ENCODE peak calls at places on chromosomes 5 and 9, in six cellular contexts. One of them, this sample, is unnamed.

GRCh38 chr9:100160021-100160420 is 61.0 kb downstream of the INVS start:
- DNase-seq in Karpas-422: no peak
- DNase-seq in GF-D8: no peak
- DNase-seq in GM06990: no peak
- DNase-seq in NCI-H1092 treated with DMSO at 0.1 percent for 48 hours: no peak
- DNase-seq in activated CD4-positive, alpha-beta T cell treated with anti-CD3 and anti-CD28 coated beads, Interleukin-2, amount 50 U/mL, for 1 hour: no peak
- DNase-seq in this sample: no peak

GRCh38 chr5:53893626-53894025 is 333.2 kb downstream of the NDUFS4 start:
- DNase-seq in Karpas-422: no peak
- DNase-seq in GF-D8: no peak
- DNase-seq in GM06990: no peak
- DNase-seq in activated CD4-positive, alpha-beta T cell treated with anti-CD3 and anti-CD28 coated beads, Interleukin-2, amount 50 U/mL, for 1 hour: no peak
- DNase-seq in NCI-H1092 treated with DMSO at 0.1 percent for 48 hours: no peak
- DNase-seq in this sample: no peak

GRCh38 chr5:128341056-128341455 is 197.0 kb downstream of the FBN2 start:
- DNase-seq in NCI-H1092 treated with DMSO at 0.1 percent for 48 hours: no peak
- DNase-seq in Karpas-422: no peak
- DNase-seq in activated CD4-positive, alpha-beta T cell treated with anti-CD3 and anti-CD28 coated beads, Interleukin-2, amount 50 U/mL, for 1 hour: no peak
- DNase-seq in GF-D8: no peak
- DNase-seq in GM06990: no peak
- DNase-seq in this sample: no peak

GRCh38 chr5:102554728-102555127 is 55.9 kb upstream of the SLCO6A1 start:
- DNase-seq in GF-D8: no peak
- DNase-seq in Karpas-422: peak; percentile 71
- DNase-seq in GM06990: no peak
- DNase-seq in NCI-H1092 treated with DMSO at 0.1 percent for 48 hours: peak; percentile 35
- DNase-seq in activated CD4-positive, alpha-beta T cell treated with anti-CD3 and anti-CD28 coated beads, Interleukin-2, amount 50 U/mL, for 1 hour: no peak
- DNase-seq in this sample: no peak

GRCh38 chr5:17315710-17316221 is 98.3 kb downstream of the BASP1 start:
- DNase-seq in NCI-H1092 treated with DMSO at 0.1 percent for 48 hours: no peak
- DNase-seq in GF-D8: no peak
- DNase-seq in activated CD4-positive, alpha-beta T cell treated with anti-CD3 and anti-CD28 coated beads, Interleukin-2, amount 50 U/mL, for 1 hour: no peak
- DNase-seq in GM06990: no peak
- DNase-seq in Karpas-422: peak; percentile 45
- DNase-seq in this sample: no peak

GRCh38 chr9:444528-444927 is 229.9 kb downstream of the DOCK8 start:
- DNase-seq in activated CD4-positive, alpha-beta T cell treated with anti-CD3 and anti-CD28 coated beads, Interleukin-2, amount 50 U/mL, for 1 hour: no peak
- DNase-seq in GF-D8: no peak
- DNase-seq in Karpas-422: no peak
- DNase-seq in GM06990: no peak
- DNase-seq in NCI-H1092 treated with DMSO at 0.1 percent for 48 hours: no peak
- DNase-seq in this sample: no peak

GRCh38 chr5:53481887-53482716 is 1.7 kb downstream of the FST start:
- DNase-seq in activated CD4-positive, alpha-beta T cell treated with anti-CD3 and anti-CD28 coated beads, Interleukin-2, amount 50 U/mL, for 1 hour: peak; percentile 42
- DNase-seq in GF-D8: peak; percentile 34
- DNase-seq in NCI-H1092 treated with DMSO at 0.1 percent for 48 hours: peak; percentile 19
- DNase-seq in Karpas-422: peak; percentile 67
- DNase-seq in GM06990: peak; percentile 70
- DNase-seq in this sample: peak; percentile 71

GRCh38 chr9:126617003-126617739 is 3.4 kb downstream of the LMX1B start:
- DNase-seq in NCI-H1092 treated with DMSO at 0.1 percent for 48 hours: no peak
- DNase-seq in Karpas-422: no peak
- DNase-seq in GF-D8: no peak
- DNase-seq in activated CD4-positive, alpha-beta T cell treated with anti-CD3 and anti-CD28 coated beads, Interleukin-2, amount 50 U/mL, for 1 hour: no peak
- DNase-seq in GM06990: no peak
- DNase-seq in this sample: peak; percentile 47

GRCh38 chr5:137995077-137995746 is 37.7 kb downstream of the FAM13B start:
- DNase-seq in Karpas-422: no peak
- DNase-seq in activated CD4-positive, alpha-beta T cell treated with anti-CD3 and anti-CD28 coated beads, Interleukin-2, amount 50 U/mL, for 1 hour: no peak
- DNase-seq in GM06990: no peak
- DNase-seq in GF-D8: peak; percentile 66
- DNase-seq in NCI-H1092 treated with DMSO at 0.1 percent for 48 hours: no peak
- DNase-seq in this sample: no peak

GRCh38 chr9:4207881-4208615 is 91.8 kb downstream of the GLIS3 start:
- DNase-seq in Karpas-422: no peak
- DNase-seq in NCI-H1092 treated with DMSO at 0.1 percent for 48 hours: no peak
- DNase-seq in GM06990: no peak
- DNase-seq in activated CD4-positive, alpha-beta T cell treated with anti-CD3 and anti-CD28 coated beads, Interleukin-2, amount 50 U/mL, for 1 hour: no peak
- DNase-seq in GF-D8: no peak
- DNase-seq in this sample: no peak

GRCh38 chr5:157400741-157401140 is 59.3 kb upstream of the NIPAL4 start:
- DNase-seq in activated CD4-positive, alpha-beta T cell treated with anti-CD3 and anti-CD28 coated beads, Interleukin-2, amount 50 U/mL, for 1 hour: no peak
- DNase-seq in NCI-H1092 treated with DMSO at 0.1 percent for 48 hours: no peak
- DNase-seq in Karpas-422: no peak
- DNase-seq in GM06990: no peak
- DNase-seq in GF-D8: no peak
- DNase-seq in this sample: no peak

GRCh38 chr5:135828793-135829150 is 5.7 kb upstream of the SLC25A48 start:
- DNase-seq in GM06990: no peak
- DNase-seq in GF-D8: no peak
- DNase-seq in NCI-H1092 treated with DMSO at 0.1 percent for 48 hours: no peak
- DNase-seq in activated CD4-positive, alpha-beta T cell treated with anti-CD3 and anti-CD28 coated beads, Interleukin-2, amount 50 U/mL, for 1 hour: no peak
- DNase-seq in Karpas-422: no peak
- DNase-seq in this sample: peak; percentile 25